ENCODE peak calls at places on chromosomes 11 and 22, in four cellular contexts. G is Kasumi-1; U is Daoy; P is CD4-positive, alpha-beta T cell. B is an unnamed sample.

GRCh38 chr11:126352934-126353801 is 2.3 kb upstream of the ST3GAL4 start:
- DNase-seq in P (no peak), G (peak), U (peak), B (no peak)

GRCh38 chr11:46865340-46865739 is 19.3 kb upstream of the CKAP5 start:
- DNase-seq in U (no peak), P (no peak), G (no peak), B (no peak)

GRCh38 chr11:34146411-34146810 is 41.0 kb downstream of the NAT10 start:
- DNase-seq in P (no peak), G (no peak), U (no peak), B (no peak)

GRCh38 chr22:49849161-49850020 is 4.3 kb upstream of the ZBED4 start:
- DNase-seq in U (no peak), P (no peak), G (no peak), B (no peak)

GRCh38 chr11:66866420-66867010 is 9.7 kb downstream of the LRFN4 start:
- DNase-seq in G (no peak), P (no peak), U (no peak), B (no peak)

GRCh38 chr22:29275167-29275566 is 7.1 kb downstream of the EWSR1 start:
- DNase-seq in P (no peak), U (no peak), G (no peak), B (no peak)

GRCh38 chr11:92166335-92166734 is 58.3 kb upstream of the FAT3 start:
- DNase-seq in U (no peak), G (no peak), P (no peak), B (no peak)

GRCh38 chr11:47270331-47271271 is 668 bp downstream of the MADD start:
- DNase-seq in U (peak), P (no peak), G (peak), B (peak)

GRCh38 chr22:46229701-46230100 is 20.4 kb downstream of the CDPF1 start:
- DNase-seq in G (no peak), P (no peak), U (no peak), B (no peak)

GRCh38 chr22:22666307-22667091 is 22.1 kb downstream of the GGTLC2 start:
- DNase-seq in U (peak), P (no peak), G (peak), B (no peak)

GRCh38 chr22:27850000-27850465 is 48.5 kb upstream of the MN1 start:
- DNase-seq in G (no peak), P (no peak), U (no peak), B (no peak)

GRCh38 chr22:49294656-49295464 is 532.8 kb downstream of the BRD1 start:
- DNase-seq in G (no peak), P (no peak), U (no peak), B (no peak)

GRCh38 chr22:27310966-27311665 is 490.4 kb downstream of the MN1 start:
- DNase-seq in U (no peak), G (no peak), P (no peak), B (no peak)

GRCh38 chr11:61601512-61601911 is 20.6 kb upstream of the SYT7 start:
- DNase-seq in U (no peak), G (no peak), P (no peak), B (no peak)

GRCh38 chr11:115939726-115940421 is 435.7 kb upstream of the CADM1 start:
- DNase-seq in G (no peak), U (no peak), P (no peak), B (no peak)

GRCh38 chr22:35839811-35840739 is 122.4 kb downstream of the APOL5 start:
- DNase-seq in P (no peak), G (no peak), U (peak), B (peak)

GRCh38 chr11:108364159-108364558 is 103.2 kb downstream of the C11orf65 start:
- DNase-seq in U (no peak), G (no peak), P (no peak), B (no peak)

GRCh38 chr11:129075757-129076156 is 116.4 kb downstream of the ARHGAP32 start:
- DNase-seq in U (no peak), P (no peak), G (no peak), B (no peak)

GRCh38 chr11:82533628-82534353 is 199.9 kb downstream of the FAM181B start:
- DNase-seq in P (no peak), U (no peak), G (no peak), B (no peak)

GRCh38 chr11:36037031-36037430 is 93.2 kb downstream of the LDLRAD3 start:
- DNase-seq in P (no peak), G (no peak), U (peak), B (no peak)

GRCh38 chr11:36743039-36743438 is 145.0 kb upstream of the RAG2 start:
- DNase-seq in P (no peak), U (no peak), G (no peak), B (no peak)

GRCh38 chr11:34941688-34942087 is 25.3 kb downstream of the PDHX start:
- DNase-seq in G (no peak), U (no peak), P (no peak), B (no peak)

GRCh38 chr22:33271390-33272161 is 213.4 kb upstream of the SYN3 start:
- DNase-seq in P (no peak), U (peak), G (no peak), B (no peak)

GRCh38 chr11:57566564-57567209 is 785 bp downstream of the UBE2L6 start:
- DNase-seq in G (no peak), U (no peak), P (no peak), B (no peak)

GRCh38 chr11:130213143-130213978 is 53.8 kb downstream of the ST14 start:
- DNase-seq in P (peak), G (peak), U (peak), B (peak)

GRCh38 chr11:134120143-134120850 is 51.4 kb downstream of the JAM3 start:
- DNase-seq in P (no peak), U (peak), G (no peak), B (no peak)

GRCh38 chr11:34366522-34366921 is 8.7 kb upstream of the ABTB2 start:
- DNase-seq in U (no peak), P (no peak), G (no peak), B (no peak)

GRCh38 chr11:64128255-64129006 is 37.5 kb downstream of the MACROD1 start:
- DNase-seq in G (no peak), P (no peak), U (no peak), B (no peak)

GRCh38 chr11:94638902-94639373 is 71.8 kb downstream of the PIWIL4 start:
- DNase-seq in U (no peak), P (no peak), G (peak), B (no peak)

GRCh38 chr11:72578991-72579815 is 95.0 kb downstream of the PDE2A start:
- DNase-seq in U (no peak), P (no peak), G (no peak), B (no peak)

GRCh38 chr22:43733138-43733537 is 79.0 kb downstream of the EFCAB6 start:
- DNase-seq in U (no peak), P (no peak), G (no peak), B (no peak)

GRCh38 chr22:30312053-30312452 is 14.7 kb downstream of the TBC1D10A start:
- DNase-seq in P (no peak), U (peak), G (no peak), B (no peak)

GRCh38 chr11:129960216-129961214 is 42.1 kb downstream of the PRDM10 start:
- DNase-seq in G (no peak), P (no peak), U (peak), B (peak)

GRCh38 chr22:17785185-17786184 is 11.2 kb upstream of the BID start:
- DNase-seq in P (peak), G (peak), U (peak), B (peak)

GRCh38 chr22:30288414-30289125 is 735 bp downstream of the CASTOR1 start:
- DNase-seq in P (no peak), U (no peak), G (no peak), B (no peak)

GRCh38 chr11:8229299-8230177 is 34.1 kb downstream of the LMO1 start:
- DNase-seq in G (no peak), U (peak), P (no peak), B (no peak)

GRCh38 chr11:57237204-57237681 is at the start of gene APLNR:
- DNase-seq in U (peak), G (peak), P (no peak), B (no peak)

GRCh38 chr11:45178223-45178622 is 31.8 kb downstream of the PRDM11 start:
- DNase-seq in U (no peak), P (no peak), G (no peak), B (no peak)

GRCh38 chr11:31987118-31988005 is 103.5 kb upstream of the RCN1 start:
- DNase-seq in G (no peak), U (peak), P (no peak), B (no peak)

B was measured in HTR-8/SVneo.